ENCODE peak calls at places on chromosome 14, in four cellular contexts. H, P, S and G are unnamed samples.

GRCh38 chr14:72013606-72014129 is 81.4 kb downstream of the RGS6 start:
- DNase-seq in H (no peak), S (no peak), P (no peak), G (no peak)

GRCh38 chr14:83713736-83714135 is 1816.2 kb upstream of the FLRT2 start:
- DNase-seq in S (no peak), H (no peak), P (no peak), G (no peak)

GRCh38 chr14:95156765-95157194 is 549 bp downstream of the DICER1 start:
- DNase-seq in P (peak; percentile 43), H (peak; percentile 19), S (no peak), G (peak; percentile 9)

GRCh38 chr14:105526781-105527380 is 498 bp downstream of the TMEM121 start:
- DNase-seq in H (peak; percentile 25), P (no peak), S (peak; percentile 22), G (no peak)

GRCh38 chr14:22980672-22981089 is 1.7 kb downstream of the AJUBA start:
- DNase-seq in P (peak; percentile 70), S (peak; percentile 87), H (peak; percentile 76), G (no peak)

GRCh38 chr14:37172024-37172869 is at the start of gene SLC25A21:
- DNase-seq in H (peak; percentile 81), P (peak; percentile 91), S (peak; percentile 85), G (peak; percentile 67)

GRCh38 chr14:29310210-29310609 is 543.6 kb downstream of the FOXG1 start:
- DNase-seq in H (no peak), P (no peak), S (no peak), G (no peak)

GRCh38 chr14:61618448-61618847 is 76.9 kb upstream of the HIF1A start:
- DNase-seq in S (no peak), P (no peak), H (no peak), G (no peak)

GRCh38 chr14:22780941-22781605 is 14.6 kb downstream of the OXA1L start:
- DNase-seq in P (no peak), H (no peak), S (no peak), G (no peak)

GRCh38 chr14:77041837-77042557 is 13.5 kb upstream of the IRF2BPL start:
- DNase-seq in H (no peak), P (no peak), S (no peak), G (no peak)

GRCh38 chr14:60090864-60091519 is 731 bp upstream of the PCNX4 start:
- DNase-seq in P (peak; percentile 88), S (peak; percentile 49), H (no peak), G (no peak)

GRCh38 chr14:50003213-50004021 is 110.5 kb downstream of the ARF6 start:
- DNase-seq in H (peak; percentile 42), P (peak; percentile 55), S (peak; percentile 47), G (peak; percentile 34)

GRCh38 chr14:45664668-45665356 is 411.8 kb upstream of the MIS18BP1 start:
- DNase-seq in H (peak; percentile 59), P (peak; percentile 7), S (peak; percentile 16), G (no peak)

GRCh38 chr14:56064513-56064912 is 53.7 kb upstream of the PELI2 start:
- DNase-seq in P (no peak), S (no peak), H (no peak), G (no peak)

GRCh38 chr14:24119691-24120090 is 4.9 kb upstream of the NRL start:
- DNase-seq in P (no peak), S (no peak), H (no peak), G (no peak)

GRCh38 chr14:55383541-55384140 is 28.0 kb downstream of the ATG14 start:
- DNase-seq in S (no peak), P (no peak), H (no peak), G (no peak)

GRCh38 chr14:104783484-104784217 is 11.9 kb downstream of the AKT1 start:
- DNase-seq in P (no peak), S (no peak), H (no peak), G (no peak)

GRCh38 chr14:60721331-60722162 is 2.6 kb downstream of the SIX4 start:
- DNase-seq in P (peak; percentile 76), H (peak; percentile 83), S (peak; percentile 82), G (peak; percentile 33)

GRCh38 chr14:56195727-56196126 is 77.5 kb downstream of the PELI2 start:
- DNase-seq in P (no peak), H (no peak), S (no peak), G (no peak)

GRCh38 chr14:29236848-29237247 is 470.3 kb downstream of the FOXG1 start:
- DNase-seq in P (peak; percentile 50), S (no peak), H (no peak), G (no peak)

GRCh38 chr14:73634333-73634833 is 10.4 kb upstream of the DNAL1 start:
- DNase-seq in P (peak; percentile 59), S (peak; percentile 82), H (peak; percentile 92), G (peak; percentile 36)
- TF ChIP-seq CTCF in P (no peak), S (peak; percentile 42), H (no peak), G (peak; percentile 32)

GRCh38 chr14:90303382-90303943 is 28.3 kb downstream of the NRDE2 start:
- DNase-seq in H (no peak), P (no peak), S (no peak), G (no peak)

GRCh38 chr14:90300649-90301048 is 31.1 kb downstream of the NRDE2 start:
- DNase-seq in S (no peak), H (no peak), P (peak; percentile 38), G (no peak)

GRCh38 chr14:90302529-90303303 is 29.0 kb downstream of the NRDE2 start:
- DNase-seq in H (no peak), P (no peak), S (no peak), G (no peak)

GRCh38 chr14:90301122-90301521 is 30.6 kb downstream of the NRDE2 start:
- DNase-seq in S (no peak), P (no peak), H (no peak), G (no peak)

GRCh38 chr14:90301580-90302181 is 30.1 kb downstream of the NRDE2 start:
- DNase-seq in H (no peak), S (peak; percentile 15), P (peak; percentile 71), G (no peak)
- TF ChIP-seq CTCF in H (no peak), S (peak; percentile 53), P (peak; percentile 71), G (peak; percentile 73)

DNA sequence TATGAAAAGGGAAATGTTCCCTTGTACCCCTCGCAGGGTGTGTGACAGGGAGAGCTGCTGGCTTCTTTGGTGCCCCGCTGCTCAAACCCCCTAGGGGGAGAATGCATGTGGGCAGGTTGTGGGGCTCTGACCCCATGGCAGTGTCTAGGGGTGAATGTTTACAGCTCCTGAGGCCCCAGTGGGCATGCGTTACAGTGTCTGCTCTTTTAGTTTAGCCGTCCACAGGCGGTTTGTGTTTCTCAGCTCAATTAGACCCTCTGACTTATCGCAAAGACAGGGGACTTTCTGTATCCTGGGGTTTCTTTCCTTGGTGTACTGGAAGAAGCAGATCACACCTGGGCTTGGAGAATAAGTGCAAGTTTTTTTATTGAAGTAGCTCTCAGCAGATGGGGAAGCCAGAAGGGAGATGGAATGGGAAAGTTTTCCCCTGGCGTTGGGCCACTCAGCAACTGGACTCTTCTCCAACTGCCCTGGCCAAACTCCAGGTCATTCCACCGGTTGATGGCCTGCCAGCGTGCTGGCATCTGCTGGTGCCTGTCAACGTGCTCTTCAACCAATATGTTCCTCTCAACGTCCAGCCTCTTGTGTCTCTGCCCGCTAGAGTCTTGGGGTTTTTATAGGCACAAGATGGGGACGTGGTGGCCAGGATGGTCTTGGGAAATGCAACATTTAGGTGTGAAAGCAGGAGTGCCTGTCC is 720.9 kb downstream of the FSCB start:
- DNase-seq in S (no peak), P (no peak), H (peak; percentile 13), G (no peak)
- TF ChIP-seq CTCF in S (no peak), P (no peak), H (no peak), G (no peak)

DNA sequence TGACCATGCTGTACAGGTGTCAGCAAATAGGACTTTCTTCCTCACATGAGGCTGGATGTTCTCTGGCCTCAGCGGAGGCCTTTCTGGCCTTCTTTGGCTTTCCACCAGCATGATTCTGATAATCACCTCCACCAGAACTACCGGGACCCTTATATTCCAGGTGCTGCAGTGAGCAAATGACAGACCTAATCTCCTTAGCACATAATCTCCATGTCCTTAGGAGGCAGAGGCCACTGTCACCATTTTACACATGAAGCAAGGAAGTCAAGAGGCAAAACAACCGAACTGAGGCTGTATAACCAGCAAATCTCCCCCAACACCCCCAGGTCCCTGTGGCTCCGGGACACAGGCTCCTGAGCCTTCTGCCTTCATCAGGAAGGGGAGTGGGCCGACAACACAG is 91.2 kb downstream of the ITPK1 start:
- DNase-seq in H (no peak), S (no peak), P (no peak), G (no peak)
- TF ChIP-seq CTCF in H (no peak), S (no peak), P (no peak), G (no peak)

DNA sequence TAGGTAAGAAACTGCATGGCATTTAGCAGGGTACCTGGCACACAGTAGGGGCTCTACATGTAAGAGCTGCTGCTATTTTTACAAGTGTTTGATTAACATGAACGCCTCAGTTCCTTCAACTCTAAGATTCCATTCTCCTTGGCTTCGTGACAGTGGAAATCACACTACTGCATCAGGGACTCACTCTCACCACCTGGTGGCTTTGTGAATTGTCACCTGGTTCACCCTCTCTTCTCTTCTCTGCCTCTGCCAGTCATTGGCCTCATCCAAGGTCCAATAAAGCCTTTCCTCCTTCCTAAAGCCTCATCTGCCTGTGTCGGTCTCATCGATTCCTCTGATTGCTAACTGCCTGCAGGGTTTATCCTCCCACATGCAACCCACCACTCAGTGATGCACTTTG is 476.4 kb downstream of the VRK1 start:
- DNase-seq in S (no peak), H (no peak), P (no peak), G (no peak)
- TF ChIP-seq CTCF in S (no peak), H (no peak), P (peak; percentile 17), G (no peak)

DNA sequence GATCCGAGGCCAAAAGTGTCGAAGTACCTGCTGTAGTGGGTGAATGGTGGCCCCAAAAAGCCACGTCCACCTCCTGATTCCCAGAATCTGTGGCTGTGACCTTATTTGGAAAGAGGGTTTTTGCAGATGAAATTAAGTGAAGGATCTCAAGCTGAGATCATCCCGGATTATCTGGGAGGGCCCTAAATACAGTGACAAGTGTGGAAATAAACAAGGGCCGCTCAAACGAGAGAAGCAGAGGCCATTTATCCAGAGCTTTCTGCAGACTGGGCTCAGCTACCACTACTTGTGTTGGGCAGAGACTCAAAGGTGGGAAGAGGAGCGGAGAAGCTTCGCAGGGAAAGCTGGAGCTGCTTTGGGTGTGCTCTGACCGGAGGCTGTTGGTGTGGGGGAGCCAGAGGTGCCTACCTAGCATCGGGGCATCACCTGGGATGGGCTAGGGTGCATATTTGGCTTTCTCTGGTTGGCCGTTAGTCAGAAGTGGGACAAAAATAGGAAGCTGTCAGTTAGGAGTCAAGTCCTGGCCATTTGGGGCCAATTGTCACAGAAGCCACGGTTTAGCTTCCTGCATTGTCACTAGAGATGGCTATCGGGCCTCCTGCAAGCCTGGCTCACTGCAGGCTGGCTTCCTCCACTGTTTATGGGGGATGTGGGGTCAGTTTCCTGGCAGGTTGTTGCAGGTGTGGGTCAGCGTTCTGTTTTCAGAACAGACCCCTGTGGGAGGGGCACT is 27.8 kb upstream of the DLK1 start:
- DNase-seq in P (no peak), H (no peak), S (no peak), G (no peak)
- TF ChIP-seq CTCF in P (no peak), H (no peak), S (no peak), G (no peak)

GRCh38 chr14:78836777-78837176 is 666.6 kb downstream of the NRXN3 start:
- DNase-seq in S (peak; percentile 71), H (peak; percentile 78), P (peak; percentile 81), G (peak; percentile 72)
- TF ChIP-seq CTCF in S (peak; percentile 62), H (peak; percentile 51), P (peak; percentile 66), G (peak; percentile 72)

GRCh38 chr14:39988939-39989338 is 556.7 kb upstream of the FBXO33 start:
- DNase-seq in H (no peak), S (peak; percentile 61), P (peak; percentile 54), G (no peak)
- TF ChIP-seq CTCF in H (no peak), S (peak; percentile 74), P (peak; percentile 58), G (peak; percentile 79)